ENCODE peak calls at places on chromosomes 5 and 9, in seven cellular contexts. One of them, this sample, is unnamed.

GRCh38 chr9:95190413-95190812 is 127.1 kb downstream of the FANCC start:
- DNase-seq in K562: no peak
- DNase-seq in endothelial cell of umbilical vein: no peak
- DNase-seq in H1: no peak
- DNase-seq in stomach: no peak
- DNase-seq in HCT116: no peak
- DNase-seq in HepG2: no peak
- DNase-seq in this sample: no peak

GRCh38 chr5:6574537-6574936 is 58.3 kb downstream of the NSUN2 start:
- DNase-seq in K562: no peak
- DNase-seq in endothelial cell of umbilical vein: no peak
- DNase-seq in H1: no peak
- DNase-seq in stomach: no peak
- DNase-seq in HCT116: no peak
- DNase-seq in HepG2: no peak
- DNase-seq in this sample: no peak

GRCh38 chr9:116694892-116695291 is 7.8 kb downstream of the TRIM32 start:
- DNase-seq in K562: no peak
- DNase-seq in endothelial cell of umbilical vein: no peak
- DNase-seq in H1: no peak
- DNase-seq in stomach: no peak
- DNase-seq in HCT116: no peak
- DNase-seq in HepG2: no peak
- DNase-seq in this sample: no peak

GRCh38 chr5:88659529-88660325 is 223.3 kb downstream of the MEF2C start:
- DNase-seq in K562: no peak
- DNase-seq in endothelial cell of umbilical vein: no peak
- DNase-seq in H1: no peak
- DNase-seq in stomach: no peak
- DNase-seq in HCT116: no peak
- DNase-seq in HepG2: no peak
- DNase-seq in this sample: no peak

GRCh38 chr9:122131401-122131921 is 28.1 kb downstream of the NDUFA8 start:
- DNase-seq in K562: no peak
- DNase-seq in endothelial cell of umbilical vein: no peak
- DNase-seq in H1: no peak
- DNase-seq in stomach: no peak
- DNase-seq in HCT116: no peak
- DNase-seq in HepG2: no peak
- DNase-seq in this sample: peak

GRCh38 chr5:32814141-32814540 is 103.0 kb downstream of the NPR3 start:
- DNase-seq in K562: no peak
- DNase-seq in endothelial cell of umbilical vein: no peak
- DNase-seq in H1: no peak
- DNase-seq in stomach: no peak
- DNase-seq in HCT116: no peak
- DNase-seq in HepG2: no peak
- DNase-seq in this sample: no peak

GRCh38 chr5:31783246-31783645 is 144.3 kb downstream of the PDZD2 start:
- DNase-seq in K562: no peak
- DNase-seq in endothelial cell of umbilical vein: no peak
- DNase-seq in H1: no peak
- DNase-seq in stomach: no peak
- DNase-seq in HCT116: no peak
- DNase-seq in HepG2: no peak
- DNase-seq in this sample: no peak

GRCh38 chr5:34486808-34487201 is 169.3 kb upstream of the RAI14 start:
- DNase-seq in K562: no peak
- DNase-seq in endothelial cell of umbilical vein: no peak
- DNase-seq in H1: no peak
- DNase-seq in stomach: no peak
- DNase-seq in HCT116: no peak
- DNase-seq in HepG2: peak
- DNase-seq in this sample: no peak

GRCh38 chr5:7742241-7742656 is 108.7 kb downstream of the CFAP90 start:
- DNase-seq in K562: no peak
- DNase-seq in endothelial cell of umbilical vein: no peak
- DNase-seq in H1: no peak
- DNase-seq in stomach: peak
- DNase-seq in HCT116: peak
- DNase-seq in HepG2: no peak
- DNase-seq in this sample: no peak

GRCh38 chr5:1204693-1205242 is 3.4 kb downstream of the SLC6A19 start:
- DNase-seq in K562: peak
- DNase-seq in endothelial cell of umbilical vein: no peak
- DNase-seq in H1: no peak
- DNase-seq in stomach: no peak
- DNase-seq in HCT116: peak
- DNase-seq in HepG2: peak
- DNase-seq in this sample: no peak

GRCh38 chr5:72378636-72379289 is 58.6 kb downstream of the PTCD2 start:
- DNase-seq in K562: peak
- DNase-seq in endothelial cell of umbilical vein: peak
- DNase-seq in H1: no peak
- DNase-seq in stomach: no peak
- DNase-seq in HCT116: no peak
- DNase-seq in HepG2: no peak
- DNase-seq in this sample: no peak

GRCh38 chr9:27487128-27487527 is 37.0 kb upstream of the IFNK start:
- DNase-seq in K562: no peak
- DNase-seq in endothelial cell of umbilical vein: no peak
- DNase-seq in H1: no peak
- DNase-seq in stomach: no peak
- DNase-seq in HCT116: no peak
- DNase-seq in HepG2: no peak
- DNase-seq in this sample: no peak

GRCh38 chr5:56656816-56657740 is 158.3 kb upstream of the MAP3K1 start:
- DNase-seq in K562: no peak
- DNase-seq in endothelial cell of umbilical vein: no peak
- DNase-seq in H1: no peak
- DNase-seq in stomach: no peak
- DNase-seq in HCT116: no peak
- DNase-seq in HepG2: no peak
- DNase-seq in this sample: no peak

GRCh38 chr9:111979561-111979960 is 82.9 kb downstream of the UGCG start:
- DNase-seq in K562: no peak
- DNase-seq in endothelial cell of umbilical vein: no peak
- DNase-seq in H1: no peak
- DNase-seq in stomach: no peak
- DNase-seq in HCT116: no peak
- DNase-seq in HepG2: no peak
- DNase-seq in this sample: no peak

GRCh38 chr9:15333376-15333881 is 26.4 kb upstream of the TTC39B start:
- DNase-seq in K562: no peak
- DNase-seq in endothelial cell of umbilical vein: no peak
- DNase-seq in H1: no peak
- DNase-seq in stomach: no peak
- DNase-seq in HCT116: no peak
- DNase-seq in HepG2: peak
- DNase-seq in this sample: no peak

GRCh38 chr9:37528652-37529072 is 42.9 kb downstream of the POLR1E start:
- DNase-seq in K562: no peak
- DNase-seq in endothelial cell of umbilical vein: no peak
- DNase-seq in H1: no peak
- DNase-seq in stomach: no peak
- DNase-seq in HCT116: no peak
- DNase-seq in HepG2: no peak
- DNase-seq in this sample: no peak

GRCh38 chr9:124263158-124263557 is 5.4 kb downstream of the NEK6 start:
- DNase-seq in K562: no peak
- DNase-seq in endothelial cell of umbilical vein: no peak
- DNase-seq in H1: no peak
- DNase-seq in stomach: no peak
- DNase-seq in HCT116: no peak
- DNase-seq in HepG2: no peak
- DNase-seq in this sample: no peak

GRCh38 chr9:135076876-135077430 is 10.5 kb upstream of the OLFM1 start:
- DNase-seq in K562: no peak
- DNase-seq in endothelial cell of umbilical vein: no peak
- DNase-seq in H1: no peak
- DNase-seq in stomach: peak
- DNase-seq in HCT116: no peak
- DNase-seq in HepG2: no peak
- DNase-seq in this sample: peak

GRCh38 chr9:124766815-124767554 is 4.1 kb downstream of the NR6A1 start:
- DNase-seq in K562: no peak
- DNase-seq in endothelial cell of umbilical vein: no peak
- DNase-seq in H1: no peak
- DNase-seq in stomach: no peak
- DNase-seq in HCT116: no peak
- DNase-seq in HepG2: no peak
- DNase-seq in this sample: no peak

DNA sequence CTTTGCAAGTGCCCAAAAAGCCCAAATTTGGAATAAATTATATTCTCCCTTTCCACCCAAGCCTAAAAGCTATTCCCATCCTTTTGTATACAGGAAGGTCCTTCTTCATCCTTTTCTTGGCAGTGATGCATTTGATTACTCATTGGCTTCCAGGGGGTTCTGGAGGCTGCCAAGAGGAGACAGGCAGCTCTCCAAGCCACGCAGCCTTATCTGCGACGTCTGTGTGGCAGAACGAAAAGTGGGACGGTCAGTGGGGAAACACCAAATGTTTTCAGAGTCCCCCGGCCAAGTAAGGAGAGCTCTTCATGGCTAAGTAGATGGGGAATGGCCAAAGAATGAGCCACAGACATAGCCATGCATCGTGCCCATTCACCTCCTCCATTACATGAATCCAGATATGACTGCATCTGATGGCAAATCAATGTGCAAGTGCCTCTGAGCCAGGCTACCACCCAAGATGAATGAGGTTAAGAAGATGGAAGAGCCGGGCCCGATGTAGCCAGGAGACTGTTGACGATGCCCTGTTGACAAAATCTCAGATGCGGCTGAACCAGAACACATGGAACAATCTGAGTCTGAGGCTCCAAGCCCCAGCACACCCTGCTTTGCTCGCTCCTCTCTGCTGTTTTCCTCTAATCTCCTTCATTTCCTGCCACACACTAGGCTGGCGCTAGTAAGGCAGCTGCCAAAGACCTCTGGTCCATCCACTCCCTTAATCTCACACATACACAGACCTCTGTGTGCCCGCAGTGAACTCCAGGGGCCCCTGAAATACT is 12.0 kb downstream of the ADAM19 start:
- DNase-seq in K562: no peak
- DNase-seq in endothelial cell of umbilical vein: peak
- DNase-seq in H1: no peak
- DNase-seq in stomach: no peak
- DNase-seq in HCT116: no peak
- DNase-seq in HepG2: no peak
- DNase-seq in this sample: no peak
- TF ChIP-seq POLR2AphosphoS5 in K562: no peak
- TF ChIP-seq POLR2AphosphoS5 in endothelial cell of umbilical vein: no peak
- TF ChIP-seq POLR2AphosphoS5 in H1: no peak
- TF ChIP-seq POLR2AphosphoS5 in stomach: no peak
- TF ChIP-seq POLR2AphosphoS5 in HCT116: no peak
- TF ChIP-seq POLR2AphosphoS5 in HepG2: no peak
- TF ChIP-seq POLR2AphosphoS5 in this sample: peak

GRCh38 chr5:168291281-168291960 is at the start of gene WWC1:
- DNase-seq in K562: peak
- DNase-seq in endothelial cell of umbilical vein: no peak
- DNase-seq in H1: no peak
- DNase-seq in stomach: peak
- DNase-seq in HCT116: peak
- DNase-seq in HepG2: peak
- DNase-seq in this sample: no peak
- TF ChIP-seq POLR2A in K562: no peak
- TF ChIP-seq POLR2A in endothelial cell of umbilical vein: no peak
- TF ChIP-seq POLR2A in H1: no peak
- TF ChIP-seq POLR2A in stomach: peak
- TF ChIP-seq POLR2A in HCT116: peak
- TF ChIP-seq POLR2A in HepG2: no peak
- TF ChIP-seq POLR2A in this sample: no peak

GRCh38 chr5:87074072-87074471 is 193.6 kb upstream of the RASA1 start:
- DNase-seq in K562: no peak
- DNase-seq in endothelial cell of umbilical vein: no peak
- DNase-seq in H1: no peak
- DNase-seq in stomach: no peak
- DNase-seq in HCT116: no peak
- DNase-seq in HepG2: no peak
- DNase-seq in this sample: no peak
- H3K27ac ChIP-seq in K562: no peak
- H3K27ac ChIP-seq in endothelial cell of umbilical vein: no peak
- H3K27ac ChIP-seq in H1: no peak
- H3K27ac ChIP-seq in stomach: no peak
- H3K27ac ChIP-seq in HCT116: no peak
- H3K27ac ChIP-seq in HepG2: no peak
- H3K27ac ChIP-seq in this sample: no peak

DNA sequence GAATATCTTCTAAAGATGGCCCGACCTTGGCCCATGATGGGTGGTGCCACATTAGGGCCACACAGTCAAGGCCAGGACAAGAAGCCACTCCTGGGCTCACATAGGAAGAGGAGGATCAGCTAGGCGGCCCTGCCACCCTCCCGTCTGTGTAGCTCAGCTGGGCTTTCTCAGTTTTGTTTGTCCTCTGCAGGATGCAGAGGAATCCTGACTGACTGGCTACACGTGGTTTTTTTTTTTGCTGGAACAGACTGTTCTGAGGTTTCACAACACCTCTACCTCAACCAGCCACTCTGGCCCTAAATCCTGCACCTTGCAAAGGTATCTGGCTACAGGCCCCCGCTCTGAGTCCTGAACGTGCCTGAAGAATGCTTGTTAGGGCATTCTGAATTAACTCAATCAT is 88.3 kb upstream of the MSX2 start:
- DNase-seq in K562: no peak
- DNase-seq in endothelial cell of umbilical vein: no peak
- DNase-seq in H1: no peak
- DNase-seq in stomach: no peak
- DNase-seq in HCT116: no peak
- DNase-seq in HepG2: no peak
- DNase-seq in this sample: peak
- TF ChIP-seq POLR2AphosphoS5 in K562: no peak
- TF ChIP-seq POLR2AphosphoS5 in endothelial cell of umbilical vein: no peak
- TF ChIP-seq POLR2AphosphoS5 in H1: no peak
- TF ChIP-seq POLR2AphosphoS5 in stomach: no peak
- TF ChIP-seq POLR2AphosphoS5 in HCT116: no peak
- TF ChIP-seq POLR2AphosphoS5 in HepG2: no peak
- TF ChIP-seq POLR2AphosphoS5 in this sample: no peak

DNA sequence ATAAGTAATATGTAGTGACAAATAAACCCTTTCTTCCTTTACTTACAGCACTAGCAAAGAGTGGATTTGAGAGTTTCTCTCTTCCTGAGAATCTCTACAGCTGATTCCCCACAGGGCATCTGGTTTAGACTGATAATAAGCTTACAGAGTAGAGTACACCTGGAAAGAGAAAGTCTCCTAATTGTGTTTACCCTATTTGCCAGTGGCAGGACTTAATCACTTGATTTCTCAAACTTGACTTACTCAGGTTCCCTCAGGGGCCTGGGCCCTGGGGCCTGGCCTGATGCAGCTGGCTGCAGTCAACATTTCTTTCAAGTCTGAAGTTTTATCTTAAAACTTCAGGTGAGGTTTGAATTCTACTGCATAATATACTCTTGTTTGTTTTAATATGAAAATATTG is 38.0 kb upstream of the UBTD2 start:
- DNase-seq in K562: no peak
- DNase-seq in endothelial cell of umbilical vein: no peak
- DNase-seq in H1: no peak
- DNase-seq in stomach: no peak
- DNase-seq in HCT116: no peak
- DNase-seq in HepG2: no peak
- DNase-seq in this sample: no peak
- TF ChIP-seq POLR2A in K562: no peak
- TF ChIP-seq POLR2A in endothelial cell of umbilical vein: no peak
- TF ChIP-seq POLR2A in H1: no peak
- TF ChIP-seq POLR2A in stomach: no peak
- TF ChIP-seq POLR2A in HCT116: no peak
- TF ChIP-seq POLR2A in HepG2: no peak
- TF ChIP-seq POLR2A in this sample: no peak